ENCODE peak calls at places on chromosomes 6 and 20, in ten cellular contexts. S, I, G, W, A, F, H, R, M and Y are unnamed samples.

GRCh38 chr6:139430897-139431601 is 56.6 kb upstream of the CITED2 start:
- DNase-seq in H (no peak), S (no peak), F (no peak), W (peak), A (no peak), M (no peak), I (no peak), R (no peak), G (no peak), Y (no peak)

GRCh38 chr6:2124260-2124709 is 121.1 kb downstream of the GMDS start:
- DNase-seq in A (no peak), G (no peak), S (no peak), W (no peak), R (no peak), F (no peak), H (no peak), M (no peak), I (peak), Y (no peak)

GRCh38 chr6:42512498-42513042 is 51.3 kb upstream of the UBR2 start:
- DNase-seq in R (no peak), S (no peak), A (no peak), I (no peak), M (no peak), W (no peak), G (no peak), H (no peak), F (no peak), Y (peak)

GRCh38 chr20:31260326-31260932 is 3.0 kb downstream of the DEFB115 start:
- DNase-seq in H (no peak), S (no peak), R (no peak), G (no peak), I (no peak), W (no peak), A (peak), F (no peak), M (no peak), Y (peak)

GRCh38 chr20:32798046-32798985 is 21.4 kb upstream of the MAPRE1 start:
- DNase-seq in R (no peak), M (no peak), H (no peak), S (no peak), F (no peak), A (no peak), W (no peak), I (no peak), G (no peak), Y (no peak)

GRCh38 chr6:135576055-135576454 is 78.5 kb upstream of the AHI1 start:
- DNase-seq in F (no peak), H (no peak), W (no peak), S (no peak), G (no peak), M (no peak), R (no peak), A (no peak), I (peak), Y (peak)

GRCh38 chr6:166541876-166542579 is 44.5 kb downstream of the RAMACL start:
- DNase-seq in H (no peak), A (no peak), G (peak), M (no peak), R (no peak), S (no peak), F (no peak), W (no peak), I (no peak), Y (no peak)

GRCh38 chr20:63126876-63127699 is 88.8 kb downstream of the YTHDF1 start:
- DNase-seq in G (no peak), H (no peak), A (no peak), I (no peak), S (no peak), R (no peak), F (no peak), W (peak), M (no peak), Y (no peak)

GRCh38 chr6:15234068-15234758 is 11.7 kb upstream of the JARID2 start:
- DNase-seq in A (no peak), S (no peak), R (no peak), F (no peak), M (no peak), W (no peak), I (no peak), G (no peak), H (no peak), Y (no peak)